ENCODE peak calls at places on chromosomes 12 and 14, in four cellular contexts. One of them, this sample, is unnamed.

GRCh38 chr12:68851592-68851952 is 43.6 kb downstream of the MDM2 start:
- DNase-seq in uterus: no peak
- DNase-seq in IMR-90: no peak
- DNase-seq in trophoblast cell: no peak
- DNase-seq in this sample: no peak

GRCh38 chr14:30603402-30603801 is 18.7 kb upstream of the SCFD1 start:
- DNase-seq in uterus: no peak
- DNase-seq in IMR-90: no peak
- DNase-seq in trophoblast cell: peak; percentile 58
- DNase-seq in this sample: no peak

GRCh38 chr12:64883264-64884163 is 59.1 kb downstream of the TBC1D30 start:
- DNase-seq in uterus: no peak
- DNase-seq in IMR-90: no peak
- DNase-seq in trophoblast cell: peak; percentile 27
- DNase-seq in this sample: no peak

GRCh38 chr12:63845726-63846125 is 1.2 kb downstream of the SRGAP1 start:
- DNase-seq in uterus: no peak
- DNase-seq in IMR-90: peak; percentile 54
- DNase-seq in trophoblast cell: peak; percentile 41
- DNase-seq in this sample: no peak

GRCh38 chr12:2168808-2169207 is 116.0 kb downstream of the CACNA1C start:
- DNase-seq in uterus: no peak
- DNase-seq in IMR-90: peak; percentile 49
- DNase-seq in trophoblast cell: peak; percentile 82
- DNase-seq in this sample: no peak

GRCh38 chr12:122836027-122836921 is 1.0 kb downstream of the HIP1R start:
- DNase-seq in uterus: no peak
- DNase-seq in IMR-90: peak; percentile 16
- DNase-seq in trophoblast cell: peak; percentile 37
- DNase-seq in this sample: peak; percentile 70

GRCh38 chr12:34336619-34337465 is 314.5 kb downstream of the ALG10 start:
- DNase-seq in uterus: no peak
- DNase-seq in IMR-90: no peak
- DNase-seq in trophoblast cell: no peak
- DNase-seq in this sample: no peak

GRCh38 chr14:60723218-60724079 is 702 bp downstream of the SIX4 start:
- DNase-seq in uterus: peak; percentile 27
- DNase-seq in IMR-90: peak; percentile 62
- DNase-seq in trophoblast cell: peak; percentile 68
- DNase-seq in this sample: peak; percentile 82

GRCh38 chr12:81123611-81124010 is 45.7 kb downstream of the ACSS3 start:
- DNase-seq in uterus: no peak
- DNase-seq in IMR-90: no peak
- DNase-seq in trophoblast cell: no peak
- DNase-seq in this sample: no peak

GRCh38 chr12:49627752-49628360 is 4.5 kb downstream of the PRPF40B start:
- DNase-seq in uterus: no peak
- DNase-seq in IMR-90: peak; percentile 49
- DNase-seq in trophoblast cell: no peak
- DNase-seq in this sample: no peak

GRCh38 chr12:114858388-114859146 is 174.6 kb upstream of the TBX3 start:
- DNase-seq in uterus: no peak
- DNase-seq in IMR-90: no peak
- DNase-seq in trophoblast cell: peak; percentile 49
- DNase-seq in this sample: no peak

GRCh38 chr12:132566551-132567131 is 43.7 kb downstream of the LRCOL1 start:
- DNase-seq in uterus: no peak
- DNase-seq in IMR-90: no peak
- DNase-seq in trophoblast cell: no peak
- DNase-seq in this sample: no peak

GRCh38 chr12:109503611-109504010 is 26.2 kb downstream of the UBE3B start:
- DNase-seq in uterus: no peak
- DNase-seq in IMR-90: no peak
- DNase-seq in trophoblast cell: no peak
- DNase-seq in this sample: no peak

GRCh38 chr12:20376984-20377383 is 8.6 kb downstream of the PDE3A start:
- DNase-seq in uterus: no peak
- DNase-seq in IMR-90: peak; percentile 30
- DNase-seq in trophoblast cell: no peak
- DNase-seq in this sample: no peak

GRCh38 chr14:50603565-50603964 is 43.6 kb downstream of the ATL1 start:
- DNase-seq in uterus: no peak
- DNase-seq in IMR-90: peak; percentile 43
- DNase-seq in trophoblast cell: no peak
- DNase-seq in this sample: no peak

GRCh38 chr12:56661979-56662638 is 16.3 kb upstream of the ATP5F1B start:
- DNase-seq in uterus: no peak
- DNase-seq in IMR-90: no peak
- DNase-seq in trophoblast cell: no peak
- DNase-seq in this sample: no peak

GRCh38 chr14:93536945-93537344 is 106.2 kb downstream of the UNC79 start:
- DNase-seq in uterus: no peak
- DNase-seq in IMR-90: no peak
- DNase-seq in trophoblast cell: no peak
- DNase-seq in this sample: no peak

GRCh38 chr14:71209888-71210287 is 302.6 kb downstream of the PCNX1 start:
- DNase-seq in uterus: no peak
- DNase-seq in IMR-90: no peak
- DNase-seq in trophoblast cell: no peak
- DNase-seq in this sample: no peak

GRCh38 chr14:104436741-104437701 is 142.5 kb upstream of the C14orf180 start:
- DNase-seq in uterus: no peak
- DNase-seq in IMR-90: no peak
- DNase-seq in trophoblast cell: no peak
- DNase-seq in this sample: peak; percentile 53

GRCh38 chr12:46944104-46944503 is 118.3 kb upstream of the SLC38A4 start:
- DNase-seq in uterus: no peak
- DNase-seq in IMR-90: peak; percentile 82
- DNase-seq in trophoblast cell: peak; percentile 31
- DNase-seq in this sample: no peak

GRCh38 chr14:33475623-33476022 is 475.3 kb downstream of the EGLN3 start:
- DNase-seq in uterus: no peak
- DNase-seq in IMR-90: no peak
- DNase-seq in trophoblast cell: peak; percentile 78
- DNase-seq in this sample: no peak

GRCh38 chr12:127438512-127439244 is 828.3 kb upstream of the TMEM132C start:
- DNase-seq in uterus: no peak
- DNase-seq in IMR-90: no peak
- DNase-seq in trophoblast cell: no peak
- DNase-seq in this sample: no peak

GRCh38 chr14:32709072-32709471 is 229.6 kb upstream of the NPAS3 start:
- DNase-seq in uterus: peak; percentile 53
- DNase-seq in IMR-90: peak; percentile 77
- DNase-seq in trophoblast cell: peak; percentile 25
- DNase-seq in this sample: peak; percentile 49

GRCh38 chr12:124919646-124920352 is 5.3 kb upstream of the UBC start:
- DNase-seq in uterus: no peak
- DNase-seq in IMR-90: peak; percentile 38
- DNase-seq in trophoblast cell: peak; percentile 94
- DNase-seq in this sample: peak; percentile 42

GRCh38 chr12:78787576-78787975 is 77.0 kb upstream of the SYT1 start:
- DNase-seq in uterus: no peak
- DNase-seq in IMR-90: no peak
- DNase-seq in trophoblast cell: no peak
- DNase-seq in this sample: no peak

GRCh38 chr12:65895031-65895430 is 70.7 kb downstream of the HMGA2 start:
- DNase-seq in uterus: no peak
- DNase-seq in IMR-90: no peak
- DNase-seq in trophoblast cell: no peak
- DNase-seq in this sample: no peak

GRCh38 chr14:68145036-68145435 is 325.5 kb downstream of the RAD51B start:
- DNase-seq in uterus: no peak
- DNase-seq in IMR-90: no peak
- DNase-seq in trophoblast cell: no peak
- DNase-seq in this sample: no peak

GRCh38 chr12:27101290-27101689 is 18.9 kb upstream of the C12orf71 start:
- DNase-seq in uterus: no peak
- DNase-seq in IMR-90: peak; percentile 27
- DNase-seq in trophoblast cell: no peak
- DNase-seq in this sample: no peak

GRCh38 chr12:106123110-106123509 is 15.6 kb downstream of the NUAK1 start:
- DNase-seq in uterus: no peak
- DNase-seq in IMR-90: no peak
- DNase-seq in trophoblast cell: no peak
- DNase-seq in this sample: no peak

GRCh38 chr12:47845066-47845465 is 25.4 kb upstream of the HDAC7 start:
- DNase-seq in uterus: no peak
- DNase-seq in IMR-90: no peak
- DNase-seq in trophoblast cell: no peak
- DNase-seq in this sample: no peak

GRCh38 chr14:101194356-101195308 is 291.1 kb upstream of the RTL1 start:
- DNase-seq in uterus: peak; percentile 9
- DNase-seq in IMR-90: no peak
- DNase-seq in trophoblast cell: no peak
- DNase-seq in this sample: no peak

GRCh38 chr14:100838493-100839440 is 12.8 kb downstream of the MEG3 start:
- DNase-seq in uterus: no peak
- DNase-seq in IMR-90: peak; percentile 52
- DNase-seq in trophoblast cell: no peak
- DNase-seq in this sample: peak; percentile 57

GRCh38 chr12:57740656-57741412 is 2.3 kb upstream of the AGAP2 start:
- DNase-seq in uterus: no peak
- DNase-seq in IMR-90: no peak
- DNase-seq in trophoblast cell: no peak
- DNase-seq in this sample: no peak

GRCh38 chr14:30005114-30005698 is 77.6 kb upstream of the PRKD1 start:
- DNase-seq in uterus: no peak
- DNase-seq in IMR-90: peak; percentile 89
- DNase-seq in trophoblast cell: peak; percentile 19
- DNase-seq in this sample: no peak

GRCh38 chr14:56552615-56553014 is 27.0 kb upstream of the TMEM260 start:
- DNase-seq in uterus: no peak
- DNase-seq in IMR-90: no peak
- DNase-seq in trophoblast cell: no peak
- DNase-seq in this sample: no peak
- H3K27ac ChIP-seq in uterus: no peak overlapping the region
- H3K27ac ChIP-seq in IMR-90: no peak overlapping the region
- H3K27ac ChIP-seq in trophoblast cell: no peak overlapping the region
- H3K27ac ChIP-seq in this sample: no peak overlapping the region

DNA sequence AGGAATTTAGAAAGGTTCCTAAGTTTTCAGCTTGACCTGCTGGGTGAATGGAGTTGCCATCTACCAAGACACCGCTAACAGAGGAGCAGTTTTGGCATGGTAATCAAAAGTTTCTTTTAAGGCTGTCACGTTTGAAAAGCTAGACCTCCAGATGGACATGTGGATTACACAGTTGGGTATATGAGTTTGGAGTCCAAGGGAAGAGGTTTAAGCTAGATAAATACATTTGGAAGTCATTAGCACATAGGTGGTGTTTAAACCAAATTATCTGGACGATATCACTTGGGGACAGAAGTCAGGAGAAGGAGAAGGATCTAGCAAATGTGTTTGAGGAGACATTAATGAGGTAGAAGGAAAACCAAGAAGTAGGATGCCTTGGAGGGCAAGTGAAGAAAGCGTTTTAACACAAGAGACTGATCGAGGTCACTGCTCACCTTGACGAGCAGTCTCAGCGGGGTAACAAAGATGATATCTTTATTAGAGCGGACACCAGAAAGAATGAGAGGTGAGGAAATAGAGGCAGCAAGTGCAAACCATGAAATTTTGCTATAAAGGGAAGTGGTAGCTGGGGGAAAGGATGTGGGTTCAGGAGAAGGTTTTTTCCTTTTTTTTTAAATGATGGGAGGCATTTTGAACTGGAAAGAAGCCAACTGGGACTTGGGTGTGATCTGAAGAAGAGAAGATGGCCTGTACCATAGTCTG is 17.6 kb downstream of the PNP start:
- DNase-seq in uterus: no peak
- DNase-seq in IMR-90: no peak
- DNase-seq in trophoblast cell: no peak
- DNase-seq in this sample: no peak
- H3K4me3 ChIP-seq in uterus: no peak overlapping the region
- H3K4me3 ChIP-seq in IMR-90: no peak overlapping the region
- H3K4me3 ChIP-seq in trophoblast cell: no peak overlapping the region
- H3K4me3 ChIP-seq in this sample: no peak overlapping the region

DNA sequence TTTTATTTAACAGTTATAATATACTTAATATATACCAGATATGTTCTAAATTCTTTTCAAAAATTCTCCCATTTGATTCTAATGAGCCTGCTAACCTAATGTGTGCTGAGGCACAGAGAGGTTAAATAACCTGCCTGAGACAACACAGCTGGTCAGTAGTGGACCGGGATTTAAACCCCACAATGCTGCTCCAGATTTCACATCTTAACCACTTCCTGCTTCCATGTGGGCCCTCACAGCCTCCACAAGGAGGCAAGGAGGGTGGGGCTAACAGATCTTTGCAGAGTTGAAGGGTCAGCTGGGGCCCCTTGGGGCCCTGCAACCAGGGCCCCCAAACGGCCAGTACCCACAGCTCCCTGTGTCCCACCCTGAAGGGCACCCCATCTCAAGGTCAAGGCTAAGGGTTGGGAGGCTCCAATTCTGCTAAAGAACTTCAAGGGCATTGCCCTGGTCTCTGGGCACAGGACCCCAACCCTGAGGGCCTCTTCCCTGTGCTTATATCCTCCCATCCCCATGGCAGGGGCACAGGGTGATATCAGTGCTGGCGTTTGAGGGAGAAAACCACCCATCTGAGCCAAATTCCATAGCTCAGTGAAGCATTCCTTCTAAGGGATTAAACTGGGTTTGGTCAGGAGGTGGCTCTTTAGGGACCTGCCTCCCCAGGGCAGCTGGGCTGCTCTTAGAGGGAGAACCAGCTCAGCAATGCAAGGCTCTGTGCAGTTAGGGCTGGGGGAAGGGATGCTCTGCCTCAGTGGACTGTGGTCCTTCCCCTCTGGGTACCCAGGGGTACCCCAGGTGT is 2.2 kb downstream of the KRT80 start:
- DNase-seq in uterus: no peak
- DNase-seq in IMR-90: peak; percentile 38
- DNase-seq in trophoblast cell: no peak
- DNase-seq in this sample: no peak
- H3K27ac ChIP-seq in uterus: no peak overlapping the region
- H3K27ac ChIP-seq in IMR-90: peak overlapping the region; percentile 76
- H3K27ac ChIP-seq in trophoblast cell: no peak overlapping the region
- H3K27ac ChIP-seq in this sample: no peak overlapping the region

DNA sequence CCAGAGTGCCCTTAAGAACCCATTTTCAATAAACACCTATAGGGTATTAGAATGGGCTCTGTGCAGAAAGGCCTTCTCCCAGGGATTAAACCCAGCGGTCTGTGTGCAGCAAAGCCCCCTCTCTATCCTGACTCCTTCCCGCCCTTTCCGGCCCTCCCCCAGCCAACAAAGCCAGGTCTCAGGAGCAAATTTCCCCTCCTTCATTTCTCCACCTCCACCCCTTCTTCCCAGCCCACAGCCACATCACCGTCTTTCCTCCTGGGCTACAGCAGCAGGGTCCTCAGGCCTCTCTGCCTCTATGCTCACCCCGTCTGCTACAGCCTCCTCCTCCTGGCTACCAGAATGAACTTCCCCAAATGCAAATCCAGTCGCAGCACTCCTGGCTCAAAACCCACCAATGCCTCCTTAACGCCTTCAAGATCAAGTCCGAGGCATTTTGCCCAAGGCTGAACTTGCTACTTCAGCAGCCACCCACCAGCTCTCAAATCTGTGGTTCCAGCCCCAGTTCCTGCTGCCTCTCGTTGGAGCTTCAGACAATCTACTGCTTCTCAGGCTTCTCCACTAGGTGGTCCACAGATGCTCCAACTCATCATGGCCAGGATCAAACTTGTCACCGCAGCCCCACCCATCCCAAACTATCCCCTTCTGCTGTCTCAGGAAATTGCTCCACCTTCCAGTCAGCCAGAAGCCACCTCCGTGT is 134.8 kb downstream of the BCL11B start:
- DNase-seq in uterus: no peak
- DNase-seq in IMR-90: no peak
- DNase-seq in trophoblast cell: no peak
- DNase-seq in this sample: peak; percentile 5
- H3K4me3 ChIP-seq in uterus: no peak overlapping the region
- H3K4me3 ChIP-seq in IMR-90: no peak overlapping the region
- H3K4me3 ChIP-seq in trophoblast cell: no peak overlapping the region
- H3K4me3 ChIP-seq in this sample: no peak overlapping the region

This sample was measured in aorta.